ENCODE peak calls at places on chromosomes 13 and 19, in four cellular contexts. H is WTC11, T is K562, G is HepG2. P is an unnamed sample.
A peak's percentile ranks its signal among the peaks of the same experiment; 100 is the strongest.

GRCh38 chr13:97005631-97006262 is 11.5 kb upstream of the OXGR1 start:
- DNase-seq in H (no peak), T (no peak), G (no peak), P (no peak)

GRCh38 chr19:45769821-45770191 is 754 bp upstream of the SIX5 start:
- DNase-seq in H (peak; percentile 38), T (peak; percentile 39), G (no peak), P (no peak)

GRCh38 chr13:104289400-104289799 is 1223.2 kb upstream of the SLC10A2 start:
- DNase-seq in H (no peak), T (no peak), G (no peak), P (no peak)

GRCh38 chr19:48489608-48490216 is 20.5 kb downstream of the CYTH2 start:
- DNase-seq in H (peak; percentile 96), T (peak; percentile 78), G (peak; percentile 47), P (no peak)

GRCh38 chr13:42671502-42671901 is 97.5 kb downstream of the TNFSF11 start:
- DNase-seq in H (no peak), T (no peak), G (no peak), P (no peak)

GRCh38 chr13:66139250-66139649 is 1090.9 kb downstream of the PCDH9 start:
- DNase-seq in H (no peak), T (no peak), G (peak; percentile 1), P (no peak)

GRCh38 chr13:112452380-112453206 is 76.4 kb downstream of the SPACA7 start:
- DNase-seq in H (no peak), T (no peak), G (no peak), P (no peak)

GRCh38 chr13:26202365-26202972 is 19.6 kb downstream of the RNF6 start:
- DNase-seq in H (no peak), T (no peak), G (no peak), P (no peak)

GRCh38 chr19:39544201-39544903 is 4.4 kb upstream of the EID2 start:
- DNase-seq in H (no peak), T (no peak), G (no peak), P (no peak)

GRCh38 chr13:26847281-26847680 is 86.7 kb upstream of the GPR12 start:
- DNase-seq in H (peak; percentile 34), T (no peak), G (no peak), P (no peak)

GRCh38 chr13:31209172-31209818 is 9.5 kb downstream of the B3GLCT start:
- DNase-seq in H (no peak), T (peak; percentile 17), G (no peak), P (no peak)

GRCh38 chr13:92843549-92843948 is 383.1 kb upstream of the GPC6 start:
- DNase-seq in H (no peak), T (no peak), G (no peak), P (no peak)

GRCh38 chr19:2135474-2136402 is 15.6 kb downstream of the AP3D1 start:
- DNase-seq in H (no peak), T (no peak), G (no peak), P (no peak)

GRCh38 chr13:76438050-76438449 is 448.2 kb downstream of the KCTD12 start:
- DNase-seq in H (no peak), T (no peak), G (no peak), P (no peak)

GRCh38 chr13:42709276-42709675 is 72.1 kb upstream of the FAM216B start:
- DNase-seq in H (no peak), T (no peak), G (no peak), P (no peak)

GRCh38 chr19:10070730-10071446 is 15.2 kb upstream of the SHFL start:
- DNase-seq in H (peak; percentile 86), T (peak; percentile 9), G (no peak), P (no peak)

GRCh38 chr19:55111238-55111831 is 6.1 kb downstream of the PPP1R12C start:
- DNase-seq in H (no peak), T (no peak), G (no peak), P (no peak)

GRCh38 chr19:32404939-32405430 is 585 bp upstream of the DPY19L3 start:
- DNase-seq in H (peak; percentile 42), T (no peak), G (peak; percentile 19), P (no peak)

GRCh38 chr19:536031-536880 is 4.7 kb downstream of the CDC34 start:
- DNase-seq in H (no peak), T (no peak), G (no peak), P (no peak)

GRCh38 chr13:83881917-83882625 is at the start of gene SLITRK1:
- DNase-seq in H (peak; percentile 93), T (peak; percentile 2), G (no peak), P (peak; percentile 9)

GRCh38 chr13:51844862-51845573 is at the start of gene TMEM272:
- DNase-seq in H (peak; percentile 81), T (peak; percentile 85), G (peak; percentile 43), P (no peak)

GRCh38 chr13:59424661-59425060 is 739.1 kb downstream of the DIAPH3 start:
- DNase-seq in H (no peak), T (no peak), G (no peak), P (no peak)

GRCh38 chr13:57437587-57437986 is 194.0 kb upstream of the PCDH17 start:
- DNase-seq in H (no peak), T (no peak), G (no peak), P (no peak)

GRCh38 chr13:29845440-29846056 is 4.9 kb downstream of the UBL3 start:
- DNase-seq in H (no peak), T (no peak), G (no peak), P (no peak)

GRCh38 chr13:103097366-103097928 is 31.2 kb upstream of the SLC10A2 start:
- DNase-seq in H (no peak), T (no peak), G (no peak), P (no peak)

GRCh38 chr13:39859898-39860297 is 204.4 kb downstream of the COG6 start:
- DNase-seq in H (no peak), T (no peak), G (no peak), P (no peak)

GRCh38 chr13:51717786-51718398 is 86.1 kb downstream of the DHRS12 start:
- DNase-seq in H (no peak), T (no peak), G (no peak), P (no peak)

GRCh38 chr13:21074601-21075302 is 13.4 kb upstream of the LATS2 start:
- DNase-seq in H (no peak), T (no peak), G (no peak), P (no peak)

GRCh38 chr13:44470623-44471562 is 97.3 kb downstream of the SERP2 start:
- DNase-seq in H (no peak), T (peak; percentile 6), G (peak; percentile 29), P (no peak)

GRCh38 chr13:72839831-72840426 is 58.0 kb downstream of the PIBF1 start:
- DNase-seq in H (peak; percentile 61), T (peak; percentile 32), G (peak; percentile 56), P (peak; percentile 3)
- TF ChIP-seq CBFB in H (no peak), T (no peak), G (no peak), P (no peak)

GRCh38 chr13:24500977-24501376 is 11.6 kb downstream of the PARP4 start:
- DNase-seq in H (no peak), T (no peak), G (no peak), P (no peak)

GRCh38 chr13:24505256-24505655 is 7.3 kb downstream of the PARP4 start:
- DNase-seq in H (no peak), T (peak; percentile 35), G (no peak), P (no peak)

GRCh38 chr13:24503376-24503690 is 9.2 kb downstream of the PARP4 start:
- DNase-seq in H (no peak), T (peak; percentile 6), G (no peak), P (no peak)

GRCh38 chr13:24505756-24506155 is 6.8 kb downstream of the PARP4 start:
- DNase-seq in H (no peak), T (no peak), G (no peak), P (no peak)

DNA sequence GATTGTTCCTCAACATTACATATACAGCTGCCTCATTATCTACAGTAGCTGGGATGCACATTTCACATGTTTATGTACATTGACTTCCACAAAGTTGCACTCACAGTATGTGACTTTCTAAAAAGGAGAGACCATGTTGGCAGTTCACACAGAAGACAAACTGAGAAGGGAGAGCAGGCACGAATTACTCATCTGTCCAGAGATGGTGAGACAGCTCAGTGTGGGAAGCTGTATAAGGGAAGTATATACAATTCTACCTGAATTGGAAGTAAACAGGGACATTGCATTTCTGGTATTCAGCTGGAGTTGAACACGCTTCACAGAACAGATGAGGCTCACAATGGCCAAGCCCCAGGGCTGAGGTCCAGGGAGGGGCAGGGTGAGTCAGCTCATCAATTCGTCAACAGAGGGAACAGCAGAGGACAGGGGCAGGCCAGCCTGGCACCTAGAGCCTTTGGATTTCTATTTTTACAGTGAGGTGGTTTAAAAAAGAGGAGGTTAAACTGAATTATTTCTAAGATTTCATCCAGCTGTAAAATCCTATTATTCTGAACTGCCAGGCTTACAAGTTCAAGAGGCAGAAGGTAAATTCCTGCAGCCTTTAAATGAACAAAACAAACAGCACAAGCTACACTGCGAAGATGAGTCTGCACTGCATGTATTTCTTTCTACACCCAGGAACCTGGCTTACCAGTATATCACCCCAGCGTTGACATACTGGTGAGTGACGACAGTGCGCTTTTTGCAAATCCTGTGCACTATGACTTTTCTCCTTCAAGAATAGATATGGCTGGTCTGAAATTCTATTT is 9.8 kb downstream of the PARP4 start:
- DNase-seq in H (no peak), T (peak; percentile 24), G (peak; percentile 48), P (no peak)
- TF ChIP-seq NR2C2 in H (no peak), T (no peak), G (no peak), P (no peak)

GRCh38 chr19:19368087-19368486 is 37.4 kb upstream of the GATAD2A start:
- DNase-seq in H (no peak), T (no peak), G (no peak), P (no peak)

GRCh38 chr19:19371056-19371455 is 34.4 kb upstream of the GATAD2A start:
- DNase-seq in H (no peak), T (no peak), G (no peak), P (no peak)

GRCh38 chr19:19366691-19367396 is 38.6 kb upstream of the GATAD2A start:
- DNase-seq in H (peak; percentile 85), T (peak; percentile 80), G (peak; percentile 92), P (no peak)

GRCh38 chr19:19372656-19373416 is 32.6 kb upstream of the GATAD2A start:
- DNase-seq in H (peak; percentile 38), T (peak; percentile 75), G (peak; percentile 90), P (no peak)
- TF ChIP-seq CBFB in H (no peak), T (no peak), G (no peak), P (no peak)

DNA sequence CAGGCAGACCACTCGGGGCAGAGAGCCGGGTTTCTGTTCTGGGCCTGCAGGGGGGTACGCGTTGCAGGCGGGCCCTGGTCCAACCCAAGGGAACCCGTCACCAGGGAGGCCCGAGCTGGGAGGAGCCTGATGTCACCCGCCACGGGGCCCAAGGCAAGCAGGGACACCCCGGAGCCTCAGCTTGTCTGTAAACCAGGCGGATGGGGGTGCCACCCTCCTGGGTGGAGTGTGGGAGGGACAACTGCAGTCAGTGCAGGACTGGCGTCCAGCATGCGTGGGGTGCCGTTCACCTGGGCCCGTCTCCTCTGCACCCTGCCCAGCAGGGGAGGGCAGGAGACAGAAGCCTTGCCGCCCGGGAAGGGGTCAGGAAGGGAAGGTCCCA is 7.0 kb downstream of the CACTIN start:
- DNase-seq in H (no peak), T (no peak), G (no peak), P (no peak)
- TF ChIP-seq NR2C2 in H (no peak), T (no peak), G (no peak), P (no peak)

GRCh38 chr19:6887326-6887725 is at the start of gene ADGRE1:
- DNase-seq in H (no peak), T (no peak), G (no peak), P (no peak)
- TF ChIP-seq CBFB in H (no peak), T (no peak), G (no peak), P (no peak)

GRCh38 chr13:73254827-73255226 is 196.0 kb downstream of the KLF5 start:
- DNase-seq in H (no peak), T (no peak), G (no peak), P (no peak)
- TF ChIP-seq NR2C2 in H (no peak), T (no peak), G (no peak), P (no peak)